ENCODE peak calls at places on chromosomes 4 and X, in five cellular contexts. One of them, this sample, is unnamed.

GRCh38 chr4:87650938-87651337 is 858 bp downstream of the DMP1 start:
- DNase-seq in Peyer's patch: no peak
- DNase-seq in CD8-positive, alpha-beta memory T cell: no peak
- DNase-seq in neural progenitor cell: no peak
- DNase-seq in CD8-positive, alpha-beta T cell: no peak
- DNase-seq in this sample: no peak

GRCh38 chr4:186104895-186105720 is 604 bp downstream of the FAM149A start:
- DNase-seq in CD8-positive, alpha-beta T cell: no peak
- DNase-seq in Peyer's patch: peak
- DNase-seq in CD8-positive, alpha-beta memory T cell: no peak
- DNase-seq in neural progenitor cell: peak
- DNase-seq in this sample: no peak

GRCh38 chr4:161881370-161881769 is 282.4 kb downstream of the FSTL5 start:
- DNase-seq in CD8-positive, alpha-beta T cell: no peak
- DNase-seq in CD8-positive, alpha-beta memory T cell: no peak
- DNase-seq in Peyer's patch: no peak
- DNase-seq in neural progenitor cell: no peak
- DNase-seq in this sample: no peak

GRCh38 chr4:37803348-37803973 is 23.0 kb upstream of the PGM2 start:
- DNase-seq in CD8-positive, alpha-beta T cell: peak
- DNase-seq in neural progenitor cell: peak
- DNase-seq in Peyer's patch: no peak
- DNase-seq in CD8-positive, alpha-beta memory T cell: no peak
- DNase-seq in this sample: peak

GRCh38 chr4:21470531-21470930 is 478.0 kb downstream of the KCNIP4 start:
- DNase-seq in CD8-positive, alpha-beta memory T cell: no peak
- DNase-seq in CD8-positive, alpha-beta T cell: no peak
- DNase-seq in Peyer's patch: no peak
- DNase-seq in neural progenitor cell: peak
- DNase-seq in this sample: no peak

GRCh38 chrX:68685722-68686683 is 38.5 kb downstream of the STARD8 start:
- DNase-seq in Peyer's patch: no peak
- DNase-seq in CD8-positive, alpha-beta T cell: no peak
- DNase-seq in CD8-positive, alpha-beta memory T cell: no peak
- DNase-seq in neural progenitor cell: peak
- DNase-seq in this sample: no peak

GRCh38 chr4:188869581-188869980 is 730.3 kb downstream of the TRIML1 start:
- DNase-seq in CD8-positive, alpha-beta memory T cell: no peak
- DNase-seq in Peyer's patch: no peak
- DNase-seq in neural progenitor cell: no peak
- DNase-seq in CD8-positive, alpha-beta T cell: no peak
- DNase-seq in this sample: no peak

GRCh38 chr4:39524420-39524957 is 2.8 kb downstream of the UGDH start:
- DNase-seq in CD8-positive, alpha-beta memory T cell: no peak
- DNase-seq in neural progenitor cell: no peak
- DNase-seq in CD8-positive, alpha-beta T cell: no peak
- DNase-seq in Peyer's patch: no peak
- DNase-seq in this sample: no peak

GRCh38 chr4:173025131-173025530 is 143.5 kb upstream of the GALNT7 start:
- DNase-seq in neural progenitor cell: peak
- DNase-seq in CD8-positive, alpha-beta T cell: peak
- DNase-seq in CD8-positive, alpha-beta memory T cell: no peak
- DNase-seq in Peyer's patch: peak
- DNase-seq in this sample: peak

GRCh38 chrX:138127314-138127713 is 561.4 kb downstream of the ZIC3 start:
- DNase-seq in Peyer's patch: no peak
- DNase-seq in CD8-positive, alpha-beta T cell: no peak
- DNase-seq in neural progenitor cell: no peak
- DNase-seq in CD8-positive, alpha-beta memory T cell: no peak
- DNase-seq in this sample: no peak

GRCh38 chr4:114087596-114088230 is 108.3 kb upstream of the ARSJ start:
- DNase-seq in Peyer's patch: no peak
- DNase-seq in CD8-positive, alpha-beta memory T cell: no peak
- DNase-seq in CD8-positive, alpha-beta T cell: no peak
- DNase-seq in neural progenitor cell: no peak
- DNase-seq in this sample: no peak
- H3K27ac ChIP-seq in Peyer's patch: no peak
- H3K27ac ChIP-seq in CD8-positive, alpha-beta memory T cell: no peak
- H3K27ac ChIP-seq in CD8-positive, alpha-beta T cell: no peak
- H3K27ac ChIP-seq in neural progenitor cell: no peak
- H3K27ac ChIP-seq in this sample: no peak

DNA sequence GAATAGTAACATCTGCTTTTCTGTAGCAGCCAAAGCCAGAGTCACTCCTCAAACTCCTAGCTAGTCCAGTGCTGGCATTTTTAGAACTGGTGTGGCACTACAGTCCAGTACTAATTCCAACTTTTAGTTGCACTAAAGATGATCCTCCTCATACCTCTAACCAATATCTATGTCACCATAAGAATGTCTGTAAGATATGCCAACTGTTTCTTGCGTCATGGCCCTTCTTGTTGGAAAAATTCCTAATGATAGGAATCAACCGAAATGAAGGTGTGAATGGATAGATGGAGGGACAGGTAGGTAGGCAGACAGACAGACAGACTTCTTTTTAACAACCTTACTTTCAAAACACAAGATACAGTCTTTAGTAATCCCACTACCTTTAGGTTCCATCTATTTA is 74.6 kb upstream of the PRSS48 start:
- DNase-seq in CD8-positive, alpha-beta T cell: no peak
- DNase-seq in neural progenitor cell: no peak
- DNase-seq in Peyer's patch: no peak
- DNase-seq in CD8-positive, alpha-beta memory T cell: no peak
- DNase-seq in this sample: no peak
- H3K27ac ChIP-seq in CD8-positive, alpha-beta T cell: no peak
- H3K27ac ChIP-seq in neural progenitor cell: no peak
- H3K27ac ChIP-seq in Peyer's patch: no peak
- H3K27ac ChIP-seq in CD8-positive, alpha-beta memory T cell: no peak
- H3K27ac ChIP-seq in this sample: no peak

GRCh38 chr4:41426523-41426922 is 111.4 kb upstream of the LIMCH1 start:
- DNase-seq in CD8-positive, alpha-beta T cell: no peak
- DNase-seq in CD8-positive, alpha-beta memory T cell: no peak
- DNase-seq in Peyer's patch: no peak
- DNase-seq in neural progenitor cell: no peak
- DNase-seq in this sample: no peak
- H3K27ac ChIP-seq in CD8-positive, alpha-beta T cell: no peak
- H3K27ac ChIP-seq in CD8-positive, alpha-beta memory T cell: no peak
- H3K27ac ChIP-seq in Peyer's patch: no peak
- H3K27ac ChIP-seq in neural progenitor cell: no peak
- H3K27ac ChIP-seq in this sample: no peak

GRCh38 chr4:83626245-83626843 is 90.4 kb downstream of the GPAT3 start:
- DNase-seq in CD8-positive, alpha-beta memory T cell: no peak
- DNase-seq in CD8-positive, alpha-beta T cell: no peak
- DNase-seq in Peyer's patch: no peak
- DNase-seq in neural progenitor cell: no peak
- DNase-seq in this sample: no peak
- H3K27ac ChIP-seq in CD8-positive, alpha-beta memory T cell: no peak
- H3K27ac ChIP-seq in CD8-positive, alpha-beta T cell: no peak
- H3K27ac ChIP-seq in Peyer's patch: no peak
- H3K27ac ChIP-seq in neural progenitor cell: no peak
- H3K27ac ChIP-seq in this sample: no peak

This sample was measured in CD4-positive, CD25-positive, alpha-beta regulatory T cell.